ENCODE peak calls at places on chromosomes 1 and 21, in nine cellular contexts. L, Q, F, V, C, Y, U, W and P are unnamed samples.

GRCh38 chr1:207031632-207032258 is 811 bp downstream of the C1orf116 start:
- DNase-seq in L (no peak), Q (no peak), F (no peak), V (no peak), C (no peak), Y (no peak), U (no peak), W (no peak), P (no peak)

GRCh38 chr1:208329291-208329690 is 85.1 kb upstream of the PLXNA2 start:
- DNase-seq in L (no peak), Q (no peak), F (no peak), V (no peak), C (peak), Y (no peak), U (no peak), W (no peak), P (no peak)

GRCh38 chr1:160607051-160608032 is 28.0 kb upstream of the CD84 start:
- DNase-seq in L (peak), Q (peak), F (peak), V (no peak), C (peak), Y (no peak), U (peak), W (peak), P (peak)

GRCh38 chr1:96080925-96081324 is 640.7 kb upstream of the PTBP2 start:
- DNase-seq in L (no peak), Q (peak), F (no peak), V (no peak), C (no peak), Y (no peak), U (no peak), W (peak), P (peak)

GRCh38 chr1:7267493-7267892 is 482.2 kb downstream of the CAMTA1 start:
- DNase-seq in L (no peak), Q (peak), F (no peak), V (no peak), C (peak), Y (no peak), U (no peak), W (no peak), P (no peak)

GRCh38 chr1:175338447-175339135 is 146.0 kb upstream of the KIAA0040 start:
- DNase-seq in L (no peak), Q (no peak), F (no peak), V (peak), C (no peak), Y (no peak), U (peak), W (peak), P (peak)

GRCh38 chr1:161487483-161487827 is 17.8 kb upstream of the FCGR2A start:
- DNase-seq in L (no peak), Q (peak), F (no peak), V (no peak), C (peak), Y (no peak), U (no peak), W (no peak), P (no peak)

GRCh38 chr1:39394598-39394997 is 96.8 kb upstream of the BMP8A start:
- DNase-seq in L (no peak), Q (no peak), F (no peak), V (no peak), C (no peak), Y (no peak), U (no peak), W (no peak), P (no peak)

GRCh38 chr1:113282897-113283285 is 107.4 kb upstream of the MAGI3 start:
- DNase-seq in L (no peak), Q (no peak), F (no peak), V (no peak), C (no peak), Y (no peak), U (no peak), W (no peak), P (no peak)

GRCh38 chr21:44699502-44700001 is 2.6 kb downstream of the KRTAP10-12 start:
- DNase-seq in L (no peak), Q (no peak), F (no peak), V (no peak), C (no peak), Y (no peak), U (no peak), W (no peak), P (peak)